ENCODE peak calls at places on chromosome 16, in four cellular contexts. One of them, this sample, is unnamed.
A peak's percentile ranks its signal among the peaks of the same experiment; 100 is the strongest.

GRCh38 chr16:87344931-87345631 is 27.9 kb upstream of the C16orf95 start:
- DNase-seq in IMR-90: no peak
- DNase-seq in mesendoderm: peak; percentile 38
- DNase-seq in mesenchymal stem cell: no peak
- DNase-seq in this sample: no peak

GRCh38 chr16:46763147-46763546 is 15.0 kb upstream of the MYLK3 start:
- DNase-seq in IMR-90: no peak
- DNase-seq in mesendoderm: no peak
- DNase-seq in mesenchymal stem cell: no peak
- DNase-seq in this sample: no peak

GRCh38 chr16:85134076-85134793 is 22.0 kb upstream of the CIBAR2 start:
- DNase-seq in IMR-90: no peak
- DNase-seq in mesendoderm: no peak
- DNase-seq in mesenchymal stem cell: no peak
- DNase-seq in this sample: no peak

GRCh38 chr16:86016201-86016965 is 117.4 kb downstream of the IRF8 start:
- DNase-seq in IMR-90: peak; percentile 70
- DNase-seq in mesendoderm: peak; percentile 76
- DNase-seq in mesenchymal stem cell: peak; percentile 82
- DNase-seq in this sample: peak; percentile 17

GRCh38 chr16:4832698-4833343 is 14.3 kb downstream of the GLYR1 start:
- DNase-seq in IMR-90: no peak
- DNase-seq in mesendoderm: no peak
- DNase-seq in mesenchymal stem cell: no peak
- DNase-seq in this sample: no peak

GRCh38 chr16:804193-805048 is 3.9 kb upstream of the GNG13 start:
- DNase-seq in IMR-90: no peak
- DNase-seq in mesendoderm: no peak
- DNase-seq in mesenchymal stem cell: no peak
- DNase-seq in this sample: no peak

GRCh38 chr16:14232106-14232890 is 161.2 kb downstream of the MRTFB start:
- DNase-seq in IMR-90: peak; percentile 72
- DNase-seq in mesendoderm: no peak
- DNase-seq in mesenchymal stem cell: peak; percentile 16
- DNase-seq in this sample: no peak

GRCh38 chr16:80518436-80518835 is 22.4 kb upstream of the DYNLRB2 start:
- DNase-seq in IMR-90: peak; percentile 11
- DNase-seq in mesendoderm: peak; percentile 9
- DNase-seq in mesenchymal stem cell: no peak
- DNase-seq in this sample: no peak

GRCh38 chr16:73215482-73216377 is 167.8 kb upstream of the ZFHX3 start:
- DNase-seq in IMR-90: peak; percentile 83
- DNase-seq in mesendoderm: no peak
- DNase-seq in mesenchymal stem cell: no peak
- DNase-seq in this sample: no peak

GRCh38 chr16:87541004-87541881 is 48.4 kb upstream of the ZCCHC14 start:
- DNase-seq in IMR-90: peak; percentile 79
- DNase-seq in mesendoderm: no peak
- DNase-seq in mesenchymal stem cell: peak; percentile 50
- DNase-seq in this sample: no peak

DNA sequence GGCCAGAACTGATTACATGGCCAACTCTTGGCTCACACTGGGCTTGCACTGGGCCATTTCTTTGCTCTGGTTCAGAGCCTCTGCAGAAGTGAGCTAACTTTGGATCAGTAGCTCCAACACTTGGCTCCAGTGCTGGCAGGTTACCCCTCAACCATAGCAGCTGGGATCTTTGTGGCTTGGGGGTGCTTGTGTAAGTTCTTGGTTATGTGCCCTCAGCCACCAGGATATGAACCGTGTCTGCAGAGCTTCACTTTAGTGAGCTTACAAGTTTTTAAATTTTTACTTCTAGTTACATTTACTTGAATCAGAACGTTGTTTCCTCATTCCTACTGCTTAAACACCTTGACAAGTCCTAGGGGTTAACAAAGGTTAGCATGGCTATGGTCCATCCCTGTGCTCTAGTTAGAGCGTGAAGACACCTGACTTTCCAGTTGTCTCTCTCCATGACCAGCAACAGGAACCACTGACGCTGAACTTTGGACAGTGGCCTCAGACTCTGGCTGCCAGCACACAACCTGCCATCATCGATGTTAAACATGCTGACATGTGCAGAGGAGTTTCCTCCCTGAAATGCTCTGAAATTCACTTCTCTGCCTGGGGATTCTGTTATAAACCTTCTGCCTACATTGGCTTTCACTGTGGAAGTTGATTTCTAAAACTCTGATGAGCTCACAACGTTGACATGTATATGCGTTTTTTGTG is 4.1 kb downstream of the PDF start:
- DNase-seq in IMR-90: no peak
- DNase-seq in mesendoderm: no peak
- DNase-seq in mesenchymal stem cell: no peak
- DNase-seq in this sample: no peak
- H3K36me3 ChIP-seq in IMR-90: peaks cover 50% of the 10 kb centered on the region
- H3K36me3 ChIP-seq in mesendoderm: peaks cover 16% of the 10 kb centered on the region
- H3K36me3 ChIP-seq in mesenchymal stem cell: peaks cover 72% of the 10 kb centered on the region
- H3K36me3 ChIP-seq in this sample: peaks cover 45% of the 10 kb centered on the region

DNA sequence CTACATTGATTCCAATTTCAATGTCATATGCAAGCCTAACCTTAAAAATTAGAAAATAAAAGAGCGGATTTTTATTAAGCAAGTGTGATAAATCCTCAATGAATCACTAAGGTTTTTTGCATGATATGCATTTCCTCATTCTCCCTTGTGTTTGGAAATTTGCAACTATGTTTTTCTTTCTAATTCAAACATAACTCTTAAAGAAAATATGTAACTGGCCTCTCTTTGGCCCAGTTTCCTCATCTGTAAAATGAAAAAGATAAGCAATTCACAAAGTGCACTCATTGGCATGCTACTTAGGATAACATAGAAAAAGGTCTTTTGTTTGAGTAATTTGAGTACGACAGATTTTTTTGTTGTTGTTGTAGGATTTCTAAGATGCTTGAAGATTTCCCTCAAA is 295.5 kb downstream of the CDH11 start:
- DNase-seq in IMR-90: peak; percentile 52
- DNase-seq in mesendoderm: no peak
- DNase-seq in mesenchymal stem cell: no peak
- DNase-seq in this sample: no peak
- H3K4ac ChIP-seq in IMR-90: no peak overlapping the region
- H3K4ac ChIP-seq in mesendoderm: no peak overlapping the region
- H3K4ac ChIP-seq in mesenchymal stem cell: no peak overlapping the region
- H3K4ac ChIP-seq in this sample: no peak overlapping the region

DNA sequence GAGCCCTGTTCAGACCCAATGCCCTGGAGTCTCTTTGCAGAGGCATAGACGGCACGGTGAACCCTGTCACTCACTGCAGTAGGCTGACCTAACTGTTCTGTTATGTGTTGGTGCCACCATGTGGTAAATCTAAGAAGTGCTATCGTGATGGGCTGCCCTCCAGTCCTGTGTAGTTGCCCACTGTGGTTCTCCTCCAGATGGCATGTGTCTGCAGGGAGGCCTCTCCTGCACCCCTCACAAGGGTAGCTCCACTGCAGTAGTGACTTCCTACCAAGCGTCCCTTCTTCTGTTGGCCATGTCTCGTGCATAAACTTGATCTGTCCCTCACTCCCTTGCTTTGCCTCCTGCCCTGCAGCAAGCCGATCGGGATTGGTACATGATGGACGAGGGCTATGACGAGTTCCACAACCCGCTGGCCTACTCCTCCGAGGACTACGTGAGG is 5.8 kb downstream of the DHX38 start:
- DNase-seq in IMR-90: peak; percentile 49
- DNase-seq in mesendoderm: peak; percentile 82
- DNase-seq in mesenchymal stem cell: peak; percentile 68
- DNase-seq in this sample: peak; percentile 19
- H3K36me3 ChIP-seq in IMR-90: peaks cover 72% of the 10 kb centered on the region
- H3K36me3 ChIP-seq in mesendoderm: peaks cover 31% of the 10 kb centered on the region
- H3K36me3 ChIP-seq in mesenchymal stem cell: peaks cover 84% of the 10 kb centered on the region
- H3K36me3 ChIP-seq in this sample: peaks cover 61% of the 10 kb centered on the region

GRCh38 chr16:2686912-2687507 is 4.7 kb downstream of the KCTD5 start:
- DNase-seq in IMR-90: no peak
- DNase-seq in mesendoderm: no peak
- DNase-seq in mesenchymal stem cell: no peak
- DNase-seq in this sample: no peak
- H3K4ac ChIP-seq in IMR-90: no peak overlapping the region
- H3K4ac ChIP-seq in mesendoderm: no peak overlapping the region
- H3K4ac ChIP-seq in mesenchymal stem cell: no peak overlapping the region
- H3K4ac ChIP-seq in this sample: no peak overlapping the region

GRCh38 chr16:2208772-2209171 is 1.9 kb downstream of the BRICD5 start:
- DNase-seq in IMR-90: no peak
- DNase-seq in mesendoderm: no peak
- DNase-seq in mesenchymal stem cell: no peak
- DNase-seq in this sample: no peak
- H3K36me3 ChIP-seq in IMR-90: peaks cover 28% of the 10 kb centered on the region
- H3K36me3 ChIP-seq in mesendoderm: peaks cover 6% of the 10 kb centered on the region
- H3K36me3 ChIP-seq in mesenchymal stem cell: peaks cover 31% of the 10 kb centered on the region
- H3K36me3 ChIP-seq in this sample: peaks cover 42% of the 10 kb centered on the region

GRCh38 chr16:47866431-47866830 is 289.4 kb downstream of the ABCC12 start:
- DNase-seq in IMR-90: no peak
- DNase-seq in mesendoderm: no peak
- DNase-seq in mesenchymal stem cell: no peak
- DNase-seq in this sample: no peak

GRCh38 chr16:47858333-47859067 is 297.3 kb downstream of the ABCC12 start:
- DNase-seq in IMR-90: no peak
- DNase-seq in mesendoderm: no peak
- DNase-seq in mesenchymal stem cell: no peak
- DNase-seq in this sample: no peak

GRCh38 chr16:47861999-47862398 is 293.8 kb downstream of the ABCC12 start:
- DNase-seq in IMR-90: no peak
- DNase-seq in mesendoderm: no peak
- DNase-seq in mesenchymal stem cell: no peak
- DNase-seq in this sample: no peak
- H3K4ac ChIP-seq in IMR-90: no peak overlapping the region
- H3K4ac ChIP-seq in mesendoderm: no peak overlapping the region
- H3K4ac ChIP-seq in mesenchymal stem cell: no peak overlapping the region
- H3K4ac ChIP-seq in this sample: no peak overlapping the region

GRCh38 chr16:68686905-68687304 is 41.8 kb downstream of the CDH3 start:
- DNase-seq in IMR-90: no peak
- DNase-seq in mesendoderm: no peak
- DNase-seq in mesenchymal stem cell: no peak
- DNase-seq in this sample: no peak

GRCh38 chr16:68681038-68681437 is 35.9 kb downstream of the CDH3 start:
- DNase-seq in IMR-90: no peak
- DNase-seq in mesendoderm: no peak
- DNase-seq in mesenchymal stem cell: no peak
- DNase-seq in this sample: no peak

GRCh38 chr16:68689921-68690320 is 44.8 kb downstream of the CDH3 start:
- DNase-seq in IMR-90: no peak
- DNase-seq in mesendoderm: peak; percentile 45
- DNase-seq in mesenchymal stem cell: no peak
- DNase-seq in this sample: no peak

DNA sequence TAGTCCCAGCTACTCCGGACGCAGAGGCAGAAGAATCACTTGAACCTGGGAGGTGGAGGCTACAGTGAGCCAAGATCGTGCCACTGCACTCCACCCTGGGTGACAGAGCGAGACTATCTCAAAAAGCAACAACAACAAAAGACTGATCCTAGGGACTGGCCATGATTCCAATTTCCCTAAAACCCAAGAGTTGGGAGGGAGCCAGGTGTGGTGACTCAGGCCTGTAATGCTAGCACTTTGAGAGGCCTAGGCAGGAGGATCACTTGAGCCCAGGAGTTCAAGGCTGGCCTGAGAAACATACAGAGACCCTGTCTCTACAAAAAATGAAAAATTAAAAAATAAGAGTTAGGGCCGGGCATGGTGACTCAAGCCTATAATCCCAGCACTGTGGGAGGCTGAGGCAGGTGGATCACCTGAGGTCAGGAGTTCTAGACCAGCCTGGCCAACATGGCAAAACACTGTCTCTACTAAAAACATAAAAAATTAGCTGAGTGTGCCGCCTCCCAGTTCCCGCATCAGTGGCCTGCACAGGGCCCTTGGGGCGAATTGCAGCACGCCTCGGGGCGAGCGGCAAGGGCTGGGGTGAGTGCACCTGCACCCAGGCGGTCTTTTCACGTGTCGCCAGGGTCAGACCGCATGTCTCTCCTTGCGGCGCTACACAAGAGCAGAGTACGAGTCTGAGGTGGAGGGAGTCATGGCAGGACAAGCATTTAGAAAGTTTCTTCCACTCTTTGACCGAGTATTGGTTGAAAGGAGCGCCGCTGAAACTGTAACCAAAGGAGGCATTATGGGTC is 40.8 kb downstream of the CDH3 start:
- DNase-seq in IMR-90: no peak
- DNase-seq in mesendoderm: no peak
- DNase-seq in mesenchymal stem cell: no peak
- DNase-seq in this sample: no peak
- H3K36me3 ChIP-seq in IMR-90: no peaks in the 10 kb centered on the region
- H3K36me3 ChIP-seq in mesendoderm: peaks cover 9% of the 10 kb centered on the region
- H3K36me3 ChIP-seq in mesenchymal stem cell: no peaks in the 10 kb centered on the region
- H3K36me3 ChIP-seq in this sample: peaks cover 67% of the 10 kb centered on the region

GRCh38 chr16:57187508-57187854 is 1.4 kb downstream of the RSPRY1 start:
- DNase-seq in IMR-90: no peak
- DNase-seq in mesendoderm: no peak
- DNase-seq in mesenchymal stem cell: no peak
- DNase-seq in this sample: no peak
- H3K4ac ChIP-seq in IMR-90: peak overlapping the region; percentile 90
- H3K4ac ChIP-seq in mesendoderm: no peak overlapping the region
- H3K4ac ChIP-seq in mesenchymal stem cell: peak overlapping the region; percentile 20
- H3K4ac ChIP-seq in this sample: no peak overlapping the region

GRCh38 chr16:2755158-2755557 is 2.7 kb downstream of the SRRM2 start:
- DNase-seq in IMR-90: no peak
- DNase-seq in mesendoderm: no peak
- DNase-seq in mesenchymal stem cell: no peak
- DNase-seq in this sample: no peak
- H3K36me3 ChIP-seq in IMR-90: peaks cover 36% of the 10 kb centered on the region
- H3K36me3 ChIP-seq in mesendoderm: peaks cover 25% of the 10 kb centered on the region
- H3K36me3 ChIP-seq in mesenchymal stem cell: peaks cover 38% of the 10 kb centered on the region
- H3K36me3 ChIP-seq in this sample: peaks cover 33% of the 10 kb centered on the region